ENCODE peak calls at places on chromosome 22, in nine cellular contexts. I is epithelial cell of proximal tubule, H is Calu3, B is nephron progenitor cell, D is progenitor cell of endocrine pancreas, A is sigmoid colon, O is kidney epithelial cell, N is ovary, J is NB4. T is an unnamed sample.

GRCh38 chr22:41697126-41697775 is 2.1 kb upstream of the MEI1 start:
- DNase-seq in I (no peak), H (peak), B (peak), D (peak), A (peak), O (peak), N (peak), J (peak), T (peak)

GRCh38 chr22:49404020-49404419 is 423.7 kb downstream of the BRD1 start:
- DNase-seq in I (no peak), H (no peak), B (no peak), D (no peak), A (peak), O (no peak), N (no peak), J (no peak), T (no peak)

GRCh38 chr22:50544746-50545253 is 899 bp upstream of the KLHDC7B start:
- DNase-seq in I (no peak), H (peak), B (no peak), D (no peak), A (no peak), O (no peak), N (no peak), J (peak), T (no peak)

GRCh38 chr22:20389288-20389687 is 4.7 kb upstream of the ZNF74 start:
- DNase-seq in I (no peak), H (no peak), B (no peak), D (no peak), A (no peak), O (no peak), N (no peak), J (no peak), T (no peak)

GRCh38 chr22:35306350-35306967 is 6.8 kb downstream of the TOM1 start:
- DNase-seq in I (no peak), H (no peak), B (peak), D (no peak), A (no peak), O (no peak), N (no peak), J (no peak), T (no peak)

GRCh38 chr22:37244114-37244921 is at the start of gene RAC2:
- DNase-seq in I (no peak), H (peak), B (peak), D (no peak), A (peak), O (no peak), N (no peak), J (peak), T (peak)

GRCh38 chr22:41040483-41040882 is 51.9 kb upstream of the EP300 start:
- DNase-seq in I (no peak), H (no peak), B (no peak), D (no peak), A (no peak), O (no peak), N (no peak), J (no peak), T (no peak)

GRCh38 chr22:27930246-27931060 is 11.4 kb upstream of the PITPNB start:
- DNase-seq in I (no peak), H (no peak), B (no peak), D (no peak), A (no peak), O (no peak), N (no peak), J (no peak), T (no peak)

GRCh38 chr22:31659246-31659645 is 2.8 kb downstream of the PISD start:
- DNase-seq in I (no peak), H (no peak), B (no peak), D (no peak), A (no peak), O (peak), N (no peak), J (no peak), T (no peak)

GRCh38 chr22:36027579-36027959 is 1.1 kb downstream of the RBFOX2 start:
- DNase-seq in I (no peak), H (no peak), B (peak), D (no peak), A (peak), O (no peak), N (peak), J (peak), T (no peak)

GRCh38 chr22:33162196-33162595 is 104.0 kb upstream of the SYN3 start:
- DNase-seq in I (no peak), H (no peak), B (no peak), D (no peak), A (no peak), O (no peak), N (no peak), J (no peak), T (no peak)
- TF ChIP-seq CTCF in I (no peak), H (no peak), B (no peak), D (no peak), A (no peak), O (no peak), N (no peak), J (no peak), T (no peak)

DNA sequence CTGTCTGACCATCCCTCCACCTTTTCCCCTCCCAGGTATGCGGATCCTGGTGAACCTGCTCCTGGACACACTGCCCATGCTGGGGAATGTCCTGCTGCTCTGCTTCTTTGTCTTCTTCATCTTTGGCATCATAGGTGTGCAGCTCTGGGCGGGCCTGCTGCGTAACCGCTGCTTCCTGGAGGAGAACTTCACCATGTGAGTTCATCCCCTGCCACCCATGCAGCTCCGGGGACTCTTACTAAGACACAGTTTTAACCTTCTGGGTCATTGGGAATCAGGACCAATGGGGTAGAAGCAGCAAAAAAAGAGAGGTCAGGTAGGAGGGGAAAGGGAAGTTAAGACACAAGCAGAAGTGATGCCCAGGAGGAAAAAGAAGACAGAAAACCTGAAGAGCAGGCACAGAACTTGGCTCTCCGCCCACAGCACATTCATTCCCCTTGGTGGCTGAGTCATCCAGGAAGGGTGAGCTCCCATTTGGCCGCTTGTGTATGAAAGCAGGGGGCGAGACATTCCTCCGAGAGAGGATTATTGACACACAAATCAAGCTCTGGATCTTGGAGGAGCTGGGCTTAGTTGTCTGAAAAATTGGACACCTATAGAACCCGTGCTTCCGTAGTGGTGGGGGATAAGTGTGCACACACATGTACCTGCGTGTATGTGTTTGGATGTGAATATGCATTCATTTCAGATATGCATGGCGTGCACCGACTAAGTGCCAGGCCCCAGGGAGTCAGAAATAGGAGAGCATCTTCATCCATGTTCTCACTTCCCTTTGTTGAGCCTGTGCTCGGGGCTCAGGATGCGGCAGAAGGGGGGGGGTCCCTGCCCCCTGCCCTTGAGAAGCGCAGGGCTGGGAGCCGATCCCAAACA is 64.2 kb downstream of the CACNA1I start:
- DNase-seq in I (peak), H (peak), B (no peak), D (no peak), A (no peak), O (peak), N (no peak), J (peak), T (no peak)
- TF ChIP-seq CTCF in I (no peak), H (no peak), B (no peak), D (no peak), A (no peak), O (no peak), N (no peak), J (no peak), T (no peak)

GRCh38 chr22:26086359-26086758 is 82.9 kb upstream of the SEZ6L start:
- DNase-seq in I (no peak), H (no peak), B (no peak), D (no peak), A (no peak), O (no peak), N (no peak), J (peak), T (no peak)
- TF ChIP-seq CTCF in I (peak), H (no peak), B (no peak), D (no peak), A (no peak), O (no peak), N (no peak), J (no peak), T (no peak)

DNA sequence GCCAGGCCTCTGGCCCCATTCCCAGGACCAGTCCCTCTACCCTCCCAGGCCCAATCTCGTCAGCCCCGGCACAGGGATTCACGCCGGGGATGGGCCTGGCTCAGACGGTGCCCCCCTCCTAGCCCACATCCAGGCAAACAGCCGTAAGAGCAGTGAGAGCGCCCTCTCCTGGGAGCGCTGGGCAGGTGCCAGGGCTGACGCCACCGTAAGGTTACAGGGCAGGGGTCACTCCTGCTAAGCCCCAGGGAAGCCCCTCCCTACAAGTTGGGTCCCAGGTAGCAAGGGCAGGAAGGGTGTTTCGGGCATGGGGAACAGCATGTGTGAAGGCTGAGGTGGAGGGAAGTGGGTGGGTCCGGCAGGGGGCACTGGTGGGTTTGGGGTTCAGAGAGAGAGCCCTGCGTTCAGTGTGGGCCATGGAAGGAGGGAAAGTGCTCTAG is 19.2 kb upstream of the PPARA start:
- DNase-seq in I (no peak), H (no peak), B (no peak), D (no peak), A (no peak), O (no peak), N (no peak), J (no peak), T (no peak)
- TF ChIP-seq CTCF in I (peak), H (peak), B (peak), D (peak), A (peak), O (peak), N (no peak), J (peak), T (no peak)

GRCh38 chr22:23242473-23243001 is 62.2 kb downstream of the BCR start:
- DNase-seq in I (no peak), H (no peak), B (peak), D (no peak), A (no peak), O (no peak), N (no peak), J (no peak), T (no peak)
- TF ChIP-seq CTCF in I (no peak), H (no peak), B (no peak), D (no peak), A (no peak), O (no peak), N (no peak), J (no peak), T (no peak)

DNA sequence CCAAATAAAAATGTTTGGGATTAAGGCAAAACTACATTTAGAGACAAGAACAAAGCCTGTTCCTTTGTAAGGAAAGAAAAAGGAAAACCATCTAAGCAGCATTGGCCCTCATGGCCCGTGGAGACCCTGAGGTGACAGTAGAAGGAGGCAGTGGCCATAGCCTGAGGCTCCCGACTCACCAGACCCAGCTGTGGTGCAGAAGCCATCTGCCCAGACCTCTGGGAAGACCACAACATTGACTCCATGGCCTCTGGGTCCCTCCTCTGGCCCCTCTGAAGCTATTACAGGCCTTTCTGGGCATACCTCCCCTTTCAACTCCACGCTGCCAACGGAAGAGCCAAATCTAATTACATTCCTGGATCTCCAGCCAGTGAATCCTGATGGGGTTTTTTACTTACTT is 6.4 kb downstream of the PRAME start:
- DNase-seq in I (no peak), H (no peak), B (no peak), D (no peak), A (no peak), O (no peak), N (no peak), J (peak), T (no peak)
- TF ChIP-seq CTCF in I (peak), H (no peak), B (no peak), D (peak), A (no peak), O (no peak), N (no peak), J (peak), T (no peak)

GRCh38 chr22:38300197-38300945 is 16.9 kb downstream of the CSNK1E start:
- DNase-seq in I (no peak), H (no peak), B (no peak), D (no peak), A (no peak), O (no peak), N (no peak), J (no peak), T (no peak)

GRCh38 chr22:38302906-38303305 is 14.3 kb downstream of the CSNK1E start:
- DNase-seq in I (no peak), H (no peak), B (no peak), D (no peak), A (no peak), O (no peak), N (no peak), J (no peak), T (no peak)

GRCh38 chr22:38303974-38304373 is 13.3 kb downstream of the CSNK1E start:
- DNase-seq in I (no peak), H (no peak), B (no peak), D (no peak), A (no peak), O (no peak), N (no peak), J (peak), T (no peak)

GRCh38 chr22:38305481-38306448 is 11.5 kb downstream of the CSNK1E start:
- DNase-seq in I (peak), H (peak), B (peak), D (no peak), A (no peak), O (peak), N (no peak), J (peak), T (peak)

DNA sequence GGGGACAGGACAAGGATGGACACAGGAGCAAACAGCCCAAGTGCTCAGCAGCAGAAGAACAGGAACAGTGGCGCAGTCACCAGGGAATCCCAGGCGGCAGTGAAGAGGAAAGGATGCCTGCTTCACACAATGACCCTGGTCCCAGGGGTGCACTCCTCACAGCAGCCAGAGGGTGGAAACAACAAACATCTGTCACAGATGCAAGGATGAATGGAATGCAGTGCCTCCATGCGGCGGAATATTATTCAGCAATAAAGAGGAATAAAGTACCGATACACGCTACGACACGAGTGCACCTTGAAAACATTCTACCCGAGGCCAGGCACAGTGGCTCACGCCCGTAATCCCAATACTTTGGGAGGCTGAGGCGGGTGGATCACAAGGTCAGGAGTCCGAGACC is 12.7 kb downstream of the CSNK1E start:
- DNase-seq in I (no peak), H (no peak), B (peak), D (no peak), A (no peak), O (no peak), N (no peak), J (no peak), T (no peak)
- TF ChIP-seq CTCF in I (no peak), H (no peak), B (no peak), D (peak), A (no peak), O (no peak), N (no peak), J (no peak), T (no peak)

GRCh38 chr22:44669725-44670027 is 32.3 kb upstream of the PRR5 start:
- DNase-seq in I (no peak), H (no peak), B (no peak), D (no peak), A (no peak), O (no peak), N (no peak), J (peak), T (no peak)
- TF ChIP-seq CTCF in I (peak), H (peak), B (peak), D (peak), A (no peak), O (peak), N (no peak), J (peak), T (no peak)